ENCODE peak calls at places on chromosomes 16 and 17, in nine cellular contexts. K is CD8-positive, alpha-beta memory T cell; G is endothelial cell of umbilical vein; R is cardiac muscle cell; O is adrenal gland; V is lower lobe of right lung; S is PC-3; D is prostate gland; W is ascending aorta. U is an unnamed sample. For H3K4me1, the result is how much of the 10 kb centered on the place peaks cover.

GRCh38 chr17:10610821-10611323 is 46.2 kb downstream of the MYH3 start:
- DNase-seq in K (no peak), G (no peak), R (no peak), O (no peak), V (no peak), S (no peak), D (no peak), W (no peak), U (no peak)

GRCh38 chr17:53736516-53737274 is 86.0 kb upstream of the KIF2B start:
- DNase-seq in K (no peak), G (no peak), R (no peak), O (no peak), V (no peak), S (no peak), D (no peak), W (no peak), U (no peak)

GRCh38 chr17:70687421-70687820 is 518.1 kb downstream of the KCNJ2 start:
- DNase-seq in K (no peak), G (no peak), R (no peak), O (no peak), V (no peak), S (no peak), D (no peak), W (no peak), U (no peak)

GRCh38 chr17:17351901-17352781 is 49.0 kb downstream of the NT5M start:
- DNase-seq in K (no peak), G (peak), R (peak), O (no peak), V (no peak), S (peak), D (no peak), W (no peak), U (peak)

GRCh38 chr17:56891751-56892150 is 22.1 kb downstream of the TRIM25 start:
- DNase-seq in K (peak), G (peak), R (peak), O (no peak), V (peak), S (no peak), D (no peak), W (no peak), U (no peak)

GRCh38 chr16:50644730-50645129 is 36.4 kb downstream of the SNX20 start:
- DNase-seq in K (peak), G (no peak), R (peak), O (peak), V (no peak), S (peak), D (no peak), W (no peak), U (peak)

GRCh38 chr17:72402727-72403210 is 281.9 kb downstream of the SOX9 start:
- DNase-seq in K (no peak), G (no peak), R (no peak), O (no peak), V (no peak), S (no peak), D (no peak), W (no peak), U (no peak)

GRCh38 chr17:17837380-17837821 is 615 bp upstream of the SREBF1 start:
- DNase-seq in K (no peak), G (peak), R (peak), O (peak), V (no peak), S (peak), D (no peak), W (no peak), U (peak)

GRCh38 chr17:58756246-58757161 is 850 bp downstream of the PPM1E start:
- DNase-seq in K (no peak), G (no peak), R (peak), O (peak), V (no peak), S (no peak), D (no peak), W (no peak), U (no peak)

GRCh38 chr17:57451126-57451690 is 194.9 kb downstream of the MSI2 start:
- DNase-seq in K (no peak), G (no peak), R (no peak), O (no peak), V (no peak), S (no peak), D (no peak), W (no peak), U (no peak)

GRCh38 chr16:17921357-17921978 is 415.1 kb downstream of the NPIPA8 start:
- DNase-seq in K (peak), G (no peak), R (no peak), O (peak), V (peak), S (peak), D (peak), W (no peak), U (no peak)

GRCh38 chr17:50161023-50161910 is 4.5 kb upstream of the SGCA start:
- DNase-seq in K (peak), G (peak), R (peak), O (peak), V (peak), S (peak), D (peak), W (peak), U (peak)

GRCh38 chr16:3413730-3414379 is 12.8 kb downstream of the ZNF174 start:
- DNase-seq in K (no peak), G (no peak), R (peak), O (no peak), V (no peak), S (no peak), D (no peak), W (no peak), U (no peak)

GRCh38 chr17:81870155-81870977 is 771 bp downstream of the ARHGDIA start:
- DNase-seq in K (peak), G (peak), R (peak), O (no peak), V (peak), S (peak), D (no peak), W (no peak), U (peak)

GRCh38 chr17:50056961-50057330 is 1.0 kb downstream of the ITGA3 start:
- DNase-seq in K (no peak), G (peak), R (no peak), O (no peak), V (no peak), S (peak), D (no peak), W (no peak), U (peak)

GRCh38 chr16:13835357-13835756 is 84.6 kb upstream of the ERCC4 start:
- DNase-seq in K (no peak), G (no peak), R (no peak), O (no peak), V (no peak), S (no peak), D (no peak), W (no peak), U (no peak)

GRCh38 chr17:46730026-46730425 is 88.5 kb downstream of the WNT3 start:
- DNase-seq in K (no peak), G (no peak), R (no peak), O (no peak), V (no peak), S (no peak), D (no peak), W (no peak), U (no peak)

GRCh38 chr17:68229619-68230018 is 18.2 kb upstream of the AMZ2 start:
- DNase-seq in K (no peak), G (no peak), R (no peak), O (no peak), V (no peak), S (no peak), D (no peak), W (no peak), U (no peak)

GRCh38 chr16:50977064-50977621 is 173.9 kb downstream of the SALL1 start:
- DNase-seq in K (no peak), G (no peak), R (no peak), O (no peak), V (no peak), S (no peak), D (no peak), W (no peak), U (no peak)

GRCh38 chr16:28951410-28951943 is 740 bp downstream of the NFATC2IP start:
- DNase-seq in K (peak), G (no peak), R (no peak), O (no peak), V (no peak), S (no peak), D (no peak), W (no peak), U (no peak)

GRCh38 chr16:81526935-81527334 is 82.3 kb downstream of the CMIP start:
- DNase-seq in K (peak), G (peak), R (peak), O (no peak), V (peak), S (no peak), D (peak), W (no peak), U (peak)

GRCh38 chr17:75135946-75136345 is 4.4 kb upstream of the NT5C start:
- DNase-seq in K (no peak), G (peak), R (no peak), O (no peak), V (no peak), S (no peak), D (no peak), W (no peak), U (no peak)

GRCh38 chr16:4733211-4733742 is 794 bp downstream of the ANKS3 start:
- DNase-seq in K (no peak), G (no peak), R (no peak), O (no peak), V (no peak), S (no peak), D (no peak), W (no peak), U (no peak)

GRCh38 chr16:57634171-57634570 is 5.7 kb downstream of the ADGRG1 start:
- DNase-seq in K (no peak), G (no peak), R (no peak), O (no peak), V (no peak), S (peak), D (no peak), W (no peak), U (no peak)

GRCh38 chr16:11629071-11630030 is 38.9 kb upstream of the SNN start:
- DNase-seq in K (no peak), G (no peak), R (no peak), O (no peak), V (peak), S (no peak), D (no peak), W (no peak), U (peak)

GRCh38 chr16:8795096-8795495 is 2.3 kb downstream of the TMEM186 start:
- DNase-seq in K (no peak), G (no peak), R (no peak), O (no peak), V (no peak), S (no peak), D (no peak), W (no peak), U (no peak)

GRCh38 chr16:10964891-10965326 is 20.5 kb downstream of the CLEC16A start:
- DNase-seq in K (peak), G (no peak), R (no peak), O (no peak), V (no peak), S (no peak), D (no peak), W (no peak), U (peak)

GRCh38 chr17:17750881-17751280 is 69.6 kb downstream of the RAI1 start:
- DNase-seq in K (peak), G (no peak), R (no peak), O (no peak), V (no peak), S (no peak), D (no peak), W (no peak), U (no peak)

GRCh38 chr17:73911726-73912359 is 267.6 kb upstream of the SDK2 start:
- DNase-seq in K (no peak), G (no peak), R (no peak), O (no peak), V (no peak), S (no peak), D (no peak), W (no peak), U (no peak)

GRCh38 chr17:50062323-50063243 is 6.7 kb downstream of the ITGA3 start:
- DNase-seq in K (peak), G (no peak), R (peak), O (peak), V (peak), S (peak), D (peak), W (peak), U (peak)

GRCh38 chr16:73743665-73744496 is 552.7 kb upstream of the PSMD7 start:
- DNase-seq in K (no peak), G (no peak), R (no peak), O (no peak), V (no peak), S (no peak), D (no peak), W (no peak), U (no peak)

GRCh38 chr17:56594528-56595418 is 1.3 kb downstream of the NOG start:
- DNase-seq in K (no peak), G (peak), R (no peak), O (no peak), V (peak), S (peak), D (no peak), W (no peak), U (no peak)

GRCh38 chr16:84087461-84088151 is 29.1 kb downstream of the MBTPS1 start:
- DNase-seq in K (no peak), G (no peak), R (no peak), O (no peak), V (no peak), S (no peak), D (no peak), W (no peak), U (no peak)

GRCh38 chr17:51354908-51355307 is 94.6 kb downstream of the UTP18 start:
- DNase-seq in K (no peak), G (no peak), R (no peak), O (no peak), V (no peak), S (no peak), D (no peak), W (no peak), U (no peak)

GRCh38 chr17:40905370-40905769 is 20.3 kb upstream of the KRT20 start:
- DNase-seq in K (no peak), G (no peak), R (no peak), O (no peak), V (no peak), S (no peak), D (no peak), W (no peak), U (no peak)

GRCh38 chr17:72077326-72077960 is 43.4 kb upstream of the SOX9 start:
- DNase-seq in K (no peak), G (no peak), R (no peak), O (no peak), V (no peak), S (peak), D (no peak), W (no peak), U (no peak)

GRCh38 chr16:65406933-65407332 is 285.1 kb upstream of the CDH11 start:
- DNase-seq in K (no peak), G (no peak), R (peak), O (no peak), V (no peak), S (no peak), D (no peak), W (no peak), U (no peak)

GRCh38 chr17:72467841-72468653 is 347.2 kb downstream of the SOX9 start:
- DNase-seq in K (no peak), G (no peak), R (peak), O (no peak), V (no peak), S (no peak), D (peak), W (no peak), U (peak)

GRCh38 chr16:58970775-58971174 is 236.7 kb upstream of the GOT2 start:
- DNase-seq in K (no peak), G (no peak), R (no peak), O (no peak), V (no peak), S (no peak), D (no peak), W (no peak), U (peak)

DNA sequence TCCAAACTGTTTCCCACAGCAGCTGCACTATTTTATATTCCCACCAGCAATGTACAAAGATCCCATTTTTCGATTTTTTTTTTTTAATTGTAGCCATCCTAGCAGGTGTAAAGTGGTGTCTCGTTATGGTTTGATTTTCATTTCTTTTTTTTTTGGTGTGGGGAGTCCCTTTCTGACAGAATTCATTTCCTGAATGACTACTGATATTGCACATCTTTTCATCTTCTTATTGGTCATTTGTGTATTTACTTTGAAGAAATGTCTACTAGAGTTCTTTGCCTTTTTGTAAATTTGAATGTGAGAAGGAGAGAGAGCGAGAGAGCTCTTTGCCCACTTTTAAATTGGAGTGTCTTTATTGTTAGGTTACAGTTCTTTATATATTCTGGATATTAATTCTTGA is 14.0 kb downstream of the CYB5B start:
- DNase-seq in K (no peak), G (no peak), R (no peak), O (no peak), V (no peak), S (no peak), D (no peak), W (no peak), U (no peak)
- H3K4me1 ChIP-seq in K (under half), G (under half), R (under half), O (under half), V (under half), S (under half), D (under half), W (under half), U (under half)

GRCh38 chr17:7579839-7580630 is 597 bp downstream of the CD68 start:
- DNase-seq in K (no peak), G (no peak), R (no peak), O (no peak), V (no peak), S (no peak), D (no peak), W (no peak), U (no peak)

GRCh38 chr17:7582401-7583252 is 1.0 kb upstream of the MPDU1 start:
- DNase-seq in K (no peak), G (no peak), R (no peak), O (peak), V (no peak), S (no peak), D (no peak), W (no peak), U (no peak)

GRCh38 chr17:7580631-7581554 is 1.5 kb downstream of the CD68 start:
- DNase-seq in K (no peak), G (no peak), R (no peak), O (no peak), V (no peak), S (no peak), D (no peak), W (no peak), U (no peak)

GRCh38 chr17:7586673-7587419 is 3.0 kb downstream of the SOX15 start:
- DNase-seq in K (no peak), G (no peak), R (no peak), O (no peak), V (no peak), S (peak), D (no peak), W (no peak), U (no peak)

GRCh38 chr17:7583253-7584109 is at the start of gene MPDU1:
- DNase-seq in K (peak), G (peak), R (peak), O (peak), V (peak), S (peak), D (peak), W (peak), U (peak)
- H3K4me1 ChIP-seq in K (under half), G (under half), R (under half), O (under half), V (half or more), S (under half), D (under half), W (under half), U (under half)

GRCh38 chr16:87374313-87374712 is 9.3 kb downstream of the FBXO31 start:
- DNase-seq in K (peak), G (no peak), R (no peak), O (no peak), V (peak), S (no peak), D (no peak), W (no peak), U (no peak)
- H3K4me1 ChIP-seq in K (under half), G (under half), R (under half), O (under half), V (under half), S (under half), D (under half), W (under half), U (under half)

GRCh38 chr17:64323774-64324173 is 60.7 kb upstream of the TEX2 start:
- DNase-seq in K (no peak), G (no peak), R (no peak), O (no peak), V (no peak), S (no peak), D (no peak), W (no peak), U (no peak)
- H3K4me1 ChIP-seq in K (under half), G (under half), R (under half), O (under half), V (half or more), S (under half), D (under half), W (under half), U (under half)

DNA sequence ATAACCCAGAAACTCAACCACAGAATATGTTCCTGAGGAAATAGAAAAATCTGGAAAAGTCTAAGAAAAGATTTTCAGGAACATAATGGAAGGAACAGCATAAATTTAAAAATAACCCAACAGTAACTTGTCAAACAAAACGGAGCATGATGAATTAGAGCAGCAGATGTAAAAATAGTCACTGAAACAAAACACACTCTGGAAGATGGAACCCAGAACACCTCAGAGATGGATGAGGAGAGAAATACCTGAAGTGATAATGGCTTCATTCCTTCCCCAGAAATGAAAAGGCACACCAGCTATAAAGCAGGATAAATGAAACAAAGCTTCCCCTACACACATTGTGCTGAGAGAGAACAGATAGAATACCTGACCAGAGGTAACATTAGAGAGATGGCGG is 6.3 kb downstream of the TK1 start:
- DNase-seq in K (no peak), G (no peak), R (no peak), O (no peak), V (no peak), S (no peak), D (no peak), W (no peak), U (no peak)
- H3K4me1 ChIP-seq in K (under half), G (under half), R (under half), O (under half), V (half or more), S (under half), D (under half), W (half or more), U (under half)

GRCh38 chr17:78715000-78715771 is 66.9 kb downstream of the CYTH1 start:
- DNase-seq in K (no peak), G (peak), R (no peak), O (no peak), V (no peak), S (no peak), D (no peak), W (no peak), U (no peak)
- H3K4me1 ChIP-seq in K (half or more), G (under half), R (under half), O (under half), V (half or more), S (under half), D (under half), W (under half), U (under half)

DNA sequence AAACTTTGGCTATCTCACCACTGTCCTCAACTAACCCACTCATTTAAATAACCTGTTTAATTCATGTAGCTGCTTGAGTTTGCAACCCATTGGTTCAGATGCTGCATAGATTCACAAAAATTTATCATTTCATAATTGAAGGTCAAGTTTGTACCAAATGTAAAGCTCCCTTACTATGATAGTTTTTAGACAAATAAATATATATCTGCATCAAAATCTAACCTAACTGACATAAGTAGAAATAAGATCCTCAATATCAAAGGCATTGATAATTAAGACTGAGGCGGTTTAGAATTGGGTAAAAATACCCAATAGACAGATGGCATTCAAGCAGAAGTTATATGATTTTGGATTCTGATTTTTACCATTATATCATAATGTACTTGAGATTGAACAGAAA is 132.9 kb upstream of the NACA2 start:
- DNase-seq in K (no peak), G (no peak), R (no peak), O (no peak), V (no peak), S (no peak), D (no peak), W (no peak), U (no peak)
- H3K4me1 ChIP-seq in K (under half), G (under half), R (under half), O (under half), V (under half), S (under half), D (under half), W (under half), U (under half)